ENCODE peak calls at places on chromosome 19, in eight cellular contexts. One of them, this sample, is unnamed.

GRCh38 chr19:48458016-48458415 is 2.6 kb downstream of the KCNJ14 start:
- DNase-seq in lower lobe of right lung: no peak
- DNase-seq in KG1: no peak
- DNase-seq in HFFc6: no peak
- DNase-seq in mesendoderm: no peak
- DNase-seq in DMS53: no peak
- DNase-seq in stimulated activated CD4-positive, alpha-beta T cell treated with anti-CD3 and anti-CD28 coated beads, Interleukin-4, amount 100 ng/mL, for 24 hours: no peak
- DNase-seq in hepatocyte: no peak
- DNase-seq in this sample: no peak

GRCh38 chr19:31110331-31110730 is 238.9 kb downstream of the TSHZ3 start:
- DNase-seq in HFFc6: peak
- DNase-seq in hepatocyte: peak
- DNase-seq in mesendoderm: peak
- DNase-seq in lower lobe of right lung: no peak
- DNase-seq in stimulated activated CD4-positive, alpha-beta T cell treated with anti-CD3 and anti-CD28 coated beads, Interleukin-4, amount 100 ng/mL, for 24 hours: peak
- DNase-seq in DMS53: no peak
- DNase-seq in KG1: no peak
- DNase-seq in this sample: no peak

GRCh38 chr19:54478677-54479266 is 5.7 kb upstream of the CDC42EP5 start:
- DNase-seq in stimulated activated CD4-positive, alpha-beta T cell treated with anti-CD3 and anti-CD28 coated beads, Interleukin-4, amount 100 ng/mL, for 24 hours: no peak
- DNase-seq in KG1: peak
- DNase-seq in mesendoderm: peak
- DNase-seq in hepatocyte: peak
- DNase-seq in HFFc6: no peak
- DNase-seq in lower lobe of right lung: no peak
- DNase-seq in DMS53: peak
- DNase-seq in this sample: no peak

GRCh38 chr19:20444202-20444885 is 121.2 kb downstream of the ZNF737 start:
- DNase-seq in DMS53: no peak
- DNase-seq in hepatocyte: no peak
- DNase-seq in mesendoderm: no peak
- DNase-seq in KG1: no peak
- DNase-seq in stimulated activated CD4-positive, alpha-beta T cell treated with anti-CD3 and anti-CD28 coated beads, Interleukin-4, amount 100 ng/mL, for 24 hours: no peak
- DNase-seq in lower lobe of right lung: no peak
- DNase-seq in HFFc6: no peak
- DNase-seq in this sample: no peak

GRCh38 chr19:43464089-43464775 is 1.2 kb downstream of the LYPD3 start:
- DNase-seq in mesendoderm: no peak
- DNase-seq in HFFc6: no peak
- DNase-seq in hepatocyte: peak
- DNase-seq in DMS53: no peak
- DNase-seq in lower lobe of right lung: peak
- DNase-seq in stimulated activated CD4-positive, alpha-beta T cell treated with anti-CD3 and anti-CD28 coated beads, Interleukin-4, amount 100 ng/mL, for 24 hours: peak
- DNase-seq in KG1: no peak
- DNase-seq in this sample: no peak

GRCh38 chr19:57239982-57240310 is 486 bp upstream of the ZNF805 start:
- DNase-seq in HFFc6: no peak
- DNase-seq in KG1: no peak
- DNase-seq in lower lobe of right lung: peak
- DNase-seq in DMS53: no peak
- DNase-seq in stimulated activated CD4-positive, alpha-beta T cell treated with anti-CD3 and anti-CD28 coated beads, Interleukin-4, amount 100 ng/mL, for 24 hours: no peak
- DNase-seq in hepatocyte: no peak
- DNase-seq in mesendoderm: no peak
- DNase-seq in this sample: no peak

GRCh38 chr19:12723383-12723642 is 419 bp downstream of the TNPO2 start:
- DNase-seq in lower lobe of right lung: no peak
- DNase-seq in DMS53: peak
- DNase-seq in KG1: no peak
- DNase-seq in stimulated activated CD4-positive, alpha-beta T cell treated with anti-CD3 and anti-CD28 coated beads, Interleukin-4, amount 100 ng/mL, for 24 hours: peak
- DNase-seq in HFFc6: no peak
- DNase-seq in mesendoderm: no peak
- DNase-seq in hepatocyte: no peak
- DNase-seq in this sample: no peak

GRCh38 chr19:17127671-17128070 is 52.1 kb downstream of the MYO9B start:
- DNase-seq in KG1: no peak
- DNase-seq in mesendoderm: no peak
- DNase-seq in lower lobe of right lung: no peak
- DNase-seq in DMS53: no peak
- DNase-seq in hepatocyte: no peak
- DNase-seq in HFFc6: no peak
- DNase-seq in stimulated activated CD4-positive, alpha-beta T cell treated with anti-CD3 and anti-CD28 coated beads, Interleukin-4, amount 100 ng/mL, for 24 hours: no peak
- DNase-seq in this sample: no peak

GRCh38 chr19:45001087-45001739 is at the start of gene RELB:
- DNase-seq in lower lobe of right lung: peak
- DNase-seq in stimulated activated CD4-positive, alpha-beta T cell treated with anti-CD3 and anti-CD28 coated beads, Interleukin-4, amount 100 ng/mL, for 24 hours: peak
- DNase-seq in KG1: peak
- DNase-seq in hepatocyte: peak
- DNase-seq in DMS53: peak
- DNase-seq in HFFc6: peak
- DNase-seq in mesendoderm: peak
- DNase-seq in this sample: no peak

GRCh38 chr19:39824143-39825092 is 9.5 kb downstream of the DYRK1B start:
- DNase-seq in HFFc6: peak
- DNase-seq in KG1: peak
- DNase-seq in DMS53: peak
- DNase-seq in lower lobe of right lung: peak
- DNase-seq in stimulated activated CD4-positive, alpha-beta T cell treated with anti-CD3 and anti-CD28 coated beads, Interleukin-4, amount 100 ng/mL, for 24 hours: peak
- DNase-seq in hepatocyte: peak
- DNase-seq in mesendoderm: peak
- DNase-seq in this sample: peak

GRCh38 chr19:1465191-1466016 is 13.6 kb downstream of the C19orf25 start:
- DNase-seq in DMS53: peak
- DNase-seq in KG1: no peak
- DNase-seq in stimulated activated CD4-positive, alpha-beta T cell treated with anti-CD3 and anti-CD28 coated beads, Interleukin-4, amount 100 ng/mL, for 24 hours: peak
- DNase-seq in hepatocyte: peak
- DNase-seq in lower lobe of right lung: no peak
- DNase-seq in HFFc6: no peak
- DNase-seq in mesendoderm: peak
- DNase-seq in this sample: no peak